ENCODE peak calls at places on chromosomes 6 and 20, in ten cellular contexts. One of them, this sample, is unnamed.

GRCh38 chr6:53647437-53648094 is 18.0 kb downstream of the KLHL31 start:
- DNase-seq in brain microvascular endothelial cell: no peak
- DNase-seq in esophagus squamous epithelium: no peak
- DNase-seq in choroid plexus epithelial cell: peak
- DNase-seq in cardiac muscle cell: no peak
- DNase-seq in fibroblast of lung: peak
- DNase-seq in IMR-90: no peak
- DNase-seq in osteoblast: no peak
- DNase-seq in heart left ventricle: no peak
- DNase-seq in GM06990: no peak
- DNase-seq in this sample: no peak

GRCh38 chr20:59777814-59778575 is 155.4 kb downstream of the SYCP2 start:
- DNase-seq in brain microvascular endothelial cell: no peak
- DNase-seq in esophagus squamous epithelium: no peak
- DNase-seq in choroid plexus epithelial cell: no peak
- DNase-seq in cardiac muscle cell: no peak
- DNase-seq in fibroblast of lung: no peak
- DNase-seq in IMR-90: no peak
- DNase-seq in osteoblast: no peak
- DNase-seq in heart left ventricle: no peak
- DNase-seq in GM06990: no peak
- DNase-seq in this sample: no peak

GRCh38 chr6:136524936-136525413 is 25.2 kb downstream of the MAP7 start:
- DNase-seq in brain microvascular endothelial cell: no peak
- DNase-seq in esophagus squamous epithelium: no peak
- DNase-seq in choroid plexus epithelial cell: no peak
- DNase-seq in cardiac muscle cell: no peak
- DNase-seq in fibroblast of lung: no peak
- DNase-seq in IMR-90: no peak
- DNase-seq in osteoblast: no peak
- DNase-seq in heart left ventricle: no peak
- DNase-seq in GM06990: no peak
- DNase-seq in this sample: no peak

GRCh38 chr6:77136086-77136485 is 327.2 kb downstream of the HTR1B start:
- DNase-seq in brain microvascular endothelial cell: no peak
- DNase-seq in esophagus squamous epithelium: no peak
- DNase-seq in choroid plexus epithelial cell: no peak
- DNase-seq in cardiac muscle cell: no peak
- DNase-seq in fibroblast of lung: no peak
- DNase-seq in IMR-90: peak
- DNase-seq in osteoblast: no peak
- DNase-seq in heart left ventricle: no peak
- DNase-seq in GM06990: no peak
- DNase-seq in this sample: no peak

GRCh38 chr20:59678951-59679350 is 74.6 kb downstream of the PHACTR3 start:
- DNase-seq in brain microvascular endothelial cell: no peak
- DNase-seq in esophagus squamous epithelium: no peak
- DNase-seq in choroid plexus epithelial cell: no peak
- DNase-seq in cardiac muscle cell: no peak
- DNase-seq in fibroblast of lung: no peak
- DNase-seq in IMR-90: no peak
- DNase-seq in osteoblast: no peak
- DNase-seq in heart left ventricle: no peak
- DNase-seq in GM06990: no peak
- DNase-seq in this sample: no peak

GRCh38 chr6:12608016-12608860 is 108.3 kb upstream of the PHACTR1 start:
- DNase-seq in brain microvascular endothelial cell: no peak
- DNase-seq in esophagus squamous epithelium: no peak
- DNase-seq in choroid plexus epithelial cell: peak
- DNase-seq in cardiac muscle cell: peak
- DNase-seq in fibroblast of lung: no peak
- DNase-seq in IMR-90: peak
- DNase-seq in osteoblast: no peak
- DNase-seq in heart left ventricle: no peak
- DNase-seq in GM06990: peak
- DNase-seq in this sample: peak

GRCh38 chr6:142074516-142074915 is 58.2 kb upstream of the GJE1 start:
- DNase-seq in brain microvascular endothelial cell: no peak
- DNase-seq in esophagus squamous epithelium: no peak
- DNase-seq in choroid plexus epithelial cell: no peak
- DNase-seq in cardiac muscle cell: peak
- DNase-seq in fibroblast of lung: no peak
- DNase-seq in IMR-90: peak
- DNase-seq in osteoblast: no peak
- DNase-seq in heart left ventricle: no peak
- DNase-seq in GM06990: no peak
- DNase-seq in this sample: no peak

GRCh38 chr6:27532820-27533538 is 60.1 kb upstream of the ZNF184 start:
- DNase-seq in brain microvascular endothelial cell: peak
- DNase-seq in esophagus squamous epithelium: no peak
- DNase-seq in choroid plexus epithelial cell: peak
- DNase-seq in cardiac muscle cell: peak
- DNase-seq in fibroblast of lung: no peak
- DNase-seq in IMR-90: peak
- DNase-seq in osteoblast: no peak
- DNase-seq in heart left ventricle: no peak
- DNase-seq in GM06990: no peak
- DNase-seq in this sample: peak

GRCh38 chr6:98653171-98653570 is 181.2 kb upstream of the POU3F2 start:
- DNase-seq in brain microvascular endothelial cell: no peak
- DNase-seq in esophagus squamous epithelium: no peak
- DNase-seq in choroid plexus epithelial cell: peak
- DNase-seq in cardiac muscle cell: no peak
- DNase-seq in fibroblast of lung: no peak
- DNase-seq in IMR-90: no peak
- DNase-seq in osteoblast: no peak
- DNase-seq in heart left ventricle: no peak
- DNase-seq in GM06990: no peak
- DNase-seq in this sample: no peak

GRCh38 chr6:52065621-52066020 is 21.8 kb downstream of the PKHD1 start:
- DNase-seq in brain microvascular endothelial cell: no peak
- DNase-seq in esophagus squamous epithelium: no peak
- DNase-seq in choroid plexus epithelial cell: no peak
- DNase-seq in cardiac muscle cell: no peak
- DNase-seq in fibroblast of lung: no peak
- DNase-seq in IMR-90: no peak
- DNase-seq in osteoblast: no peak
- DNase-seq in heart left ventricle: no peak
- DNase-seq in GM06990: no peak
- DNase-seq in this sample: no peak

GRCh38 chr6:52063584-52064400 is 23.6 kb downstream of the PKHD1 start:
- DNase-seq in brain microvascular endothelial cell: peak
- DNase-seq in esophagus squamous epithelium: no peak
- DNase-seq in choroid plexus epithelial cell: peak
- DNase-seq in cardiac muscle cell: peak
- DNase-seq in fibroblast of lung: peak
- DNase-seq in IMR-90: peak
- DNase-seq in osteoblast: peak
- DNase-seq in heart left ventricle: peak
- DNase-seq in GM06990: peak
- DNase-seq in this sample: peak

GRCh38 chr6:52059821-52060220 is 27.6 kb downstream of the PKHD1 start:
- DNase-seq in brain microvascular endothelial cell: no peak
- DNase-seq in esophagus squamous epithelium: no peak
- DNase-seq in choroid plexus epithelial cell: no peak
- DNase-seq in cardiac muscle cell: no peak
- DNase-seq in fibroblast of lung: no peak
- DNase-seq in IMR-90: no peak
- DNase-seq in osteoblast: no peak
- DNase-seq in heart left ventricle: no peak
- DNase-seq in GM06990: no peak
- DNase-seq in this sample: no peak

DNA sequence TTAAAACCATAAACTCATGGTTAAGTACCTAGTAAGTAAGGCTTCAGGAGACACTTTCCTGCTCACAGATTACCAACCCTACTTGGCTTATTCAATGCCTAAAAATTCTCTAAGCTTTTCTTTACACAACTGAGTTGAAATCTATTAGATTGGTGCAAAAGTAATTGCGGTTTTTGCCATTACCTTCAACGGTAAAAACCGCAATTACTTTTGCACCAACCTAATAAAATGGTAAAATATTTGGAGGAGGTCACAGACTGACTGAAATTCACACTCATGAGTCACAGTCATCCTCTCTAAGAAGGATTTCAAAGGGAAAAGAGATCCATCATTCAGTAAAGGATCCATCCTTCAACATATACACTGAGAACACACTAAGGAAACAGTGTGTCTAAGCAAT is 25.9 kb downstream of the PKHD1 start:
- DNase-seq in brain microvascular endothelial cell: no peak
- DNase-seq in esophagus squamous epithelium: no peak
- DNase-seq in choroid plexus epithelial cell: no peak
- DNase-seq in cardiac muscle cell: no peak
- DNase-seq in fibroblast of lung: no peak
- DNase-seq in IMR-90: no peak
- DNase-seq in osteoblast: no peak
- DNase-seq in heart left ventricle: no peak
- DNase-seq in GM06990: no peak
- DNase-seq in this sample: no peak
- TF ChIP-seq CTCF in brain microvascular endothelial cell: no peak
- TF ChIP-seq CTCF in esophagus squamous epithelium: no peak
- TF ChIP-seq CTCF in choroid plexus epithelial cell: no peak
- TF ChIP-seq CTCF in cardiac muscle cell: no peak
- TF ChIP-seq CTCF in fibroblast of lung: no peak
- TF ChIP-seq CTCF in IMR-90: no peak
- TF ChIP-seq CTCF in osteoblast: no peak
- TF ChIP-seq CTCF in heart left ventricle: no peak
- TF ChIP-seq CTCF in GM06990: no peak
- TF ChIP-seq CTCF in this sample: no peak

GRCh38 chr6:36542041-36542440 is 5.2 kb downstream of the STK38 start:
- DNase-seq in brain microvascular endothelial cell: no peak
- DNase-seq in esophagus squamous epithelium: no peak
- DNase-seq in choroid plexus epithelial cell: no peak
- DNase-seq in cardiac muscle cell: no peak
- DNase-seq in fibroblast of lung: no peak
- DNase-seq in IMR-90: peak
- DNase-seq in osteoblast: peak
- DNase-seq in heart left ventricle: no peak
- DNase-seq in GM06990: no peak
- DNase-seq in this sample: no peak

GRCh38 chr6:36545767-36546663 is 1.3 kb downstream of the STK38 start:
- DNase-seq in brain microvascular endothelial cell: peak
- DNase-seq in esophagus squamous epithelium: no peak
- DNase-seq in choroid plexus epithelial cell: peak
- DNase-seq in cardiac muscle cell: peak
- DNase-seq in fibroblast of lung: peak
- DNase-seq in IMR-90: peak
- DNase-seq in osteoblast: peak
- DNase-seq in heart left ventricle: no peak
- DNase-seq in GM06990: no peak
- DNase-seq in this sample: peak

GRCh38 chr6:36546958-36547645 is at the start of gene STK38:
- DNase-seq in brain microvascular endothelial cell: peak
- DNase-seq in esophagus squamous epithelium: peak
- DNase-seq in choroid plexus epithelial cell: peak
- DNase-seq in cardiac muscle cell: peak
- DNase-seq in fibroblast of lung: peak
- DNase-seq in IMR-90: peak
- DNase-seq in osteoblast: peak
- DNase-seq in heart left ventricle: peak
- DNase-seq in GM06990: peak
- DNase-seq in this sample: peak

GRCh38 chr6:36546664-36546957 is 668 bp downstream of the STK38 start:
- DNase-seq in brain microvascular endothelial cell: no peak
- DNase-seq in esophagus squamous epithelium: no peak
- DNase-seq in choroid plexus epithelial cell: no peak
- DNase-seq in cardiac muscle cell: no peak
- DNase-seq in fibroblast of lung: no peak
- DNase-seq in IMR-90: no peak
- DNase-seq in osteoblast: no peak
- DNase-seq in heart left ventricle: no peak
- DNase-seq in GM06990: no peak
- DNase-seq in this sample: no peak

GRCh38 chr6:36544228-36544627 is 3.1 kb downstream of the STK38 start:
- DNase-seq in brain microvascular endothelial cell: no peak
- DNase-seq in esophagus squamous epithelium: no peak
- DNase-seq in choroid plexus epithelial cell: no peak
- DNase-seq in cardiac muscle cell: peak
- DNase-seq in fibroblast of lung: peak
- DNase-seq in IMR-90: no peak
- DNase-seq in osteoblast: peak
- DNase-seq in heart left ventricle: no peak
- DNase-seq in GM06990: no peak
- DNase-seq in this sample: peak
- H3K4me3 ChIP-seq in brain microvascular endothelial cell: no peak
- H3K4me3 ChIP-seq in esophagus squamous epithelium: peak
- H3K4me3 ChIP-seq in choroid plexus epithelial cell: no peak
- H3K4me3 ChIP-seq in cardiac muscle cell: no peak
- H3K4me3 ChIP-seq in fibroblast of lung: no peak
- H3K4me3 ChIP-seq in IMR-90: no peak
- H3K4me3 ChIP-seq in osteoblast: peak
- H3K4me3 ChIP-seq in heart left ventricle: no peak
- H3K4me3 ChIP-seq in GM06990: no peak
- H3K4me3 ChIP-seq in this sample: no peak

DNA sequence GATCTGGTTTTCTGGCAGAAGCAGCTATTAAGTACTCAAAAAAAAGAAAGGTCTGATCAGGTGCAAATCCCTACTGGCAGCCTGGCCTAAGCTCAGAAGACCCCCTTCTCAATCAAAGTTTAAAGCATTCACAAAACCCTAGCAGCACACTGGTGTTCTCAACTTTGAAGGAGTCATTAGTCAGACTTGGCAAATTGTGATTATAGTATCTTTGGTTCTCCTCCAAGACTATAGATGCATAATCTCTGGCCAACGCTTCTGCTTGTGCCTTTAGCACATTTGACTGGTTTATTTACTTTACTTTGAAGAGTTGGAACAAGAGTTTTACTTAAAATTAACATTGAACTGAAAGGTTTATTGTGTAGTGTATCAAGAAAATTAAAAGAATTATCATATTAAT is 248.9 kb downstream of the PTPRK start:
- DNase-seq in brain microvascular endothelial cell: no peak
- DNase-seq in esophagus squamous epithelium: no peak
- DNase-seq in choroid plexus epithelial cell: peak
- DNase-seq in cardiac muscle cell: peak
- DNase-seq in fibroblast of lung: peak
- DNase-seq in IMR-90: peak
- DNase-seq in osteoblast: no peak
- DNase-seq in heart left ventricle: no peak
- DNase-seq in GM06990: no peak
- DNase-seq in this sample: peak
- TF ChIP-seq CTCF in brain microvascular endothelial cell: no peak
- TF ChIP-seq CTCF in esophagus squamous epithelium: no peak
- TF ChIP-seq CTCF in choroid plexus epithelial cell: no peak
- TF ChIP-seq CTCF in cardiac muscle cell: no peak
- TF ChIP-seq CTCF in fibroblast of lung: no peak
- TF ChIP-seq CTCF in IMR-90: no peak
- TF ChIP-seq CTCF in osteoblast: no peak
- TF ChIP-seq CTCF in heart left ventricle: no peak
- TF ChIP-seq CTCF in GM06990: no peak
- TF ChIP-seq CTCF in this sample: no peak

DNA sequence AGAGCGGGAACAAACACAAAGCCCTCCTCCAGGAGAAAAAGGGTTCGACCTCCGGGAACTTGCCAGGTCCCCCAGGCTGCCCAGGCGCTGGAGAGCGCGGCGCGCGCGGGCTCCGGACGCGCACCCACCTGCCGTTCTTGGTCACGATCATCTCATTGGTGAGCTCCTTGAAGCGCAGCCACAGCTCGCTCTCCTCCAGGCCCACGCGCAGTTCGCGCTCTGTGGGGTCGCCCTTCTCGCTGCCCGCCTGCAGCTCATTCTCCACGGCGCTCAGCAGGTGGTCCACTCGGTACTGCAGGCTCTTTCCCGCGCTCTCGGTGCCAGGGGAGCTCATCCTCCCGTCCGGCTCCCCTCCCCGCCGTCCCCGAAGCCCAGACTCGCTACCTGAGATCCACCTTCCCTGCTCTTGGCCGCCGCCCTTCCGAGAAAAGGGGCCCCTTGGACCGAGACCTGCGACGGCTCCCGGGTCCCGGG is 356 bp downstream of the TBXT start:
- DNase-seq in brain microvascular endothelial cell: no peak
- DNase-seq in esophagus squamous epithelium: no peak
- DNase-seq in choroid plexus epithelial cell: no peak
- DNase-seq in cardiac muscle cell: no peak
- DNase-seq in fibroblast of lung: no peak
- DNase-seq in IMR-90: no peak
- DNase-seq in osteoblast: peak
- DNase-seq in heart left ventricle: no peak
- DNase-seq in GM06990: peak
- DNase-seq in this sample: no peak
- H3K4me3 ChIP-seq in brain microvascular endothelial cell: no peak
- H3K4me3 ChIP-seq in esophagus squamous epithelium: peak
- H3K4me3 ChIP-seq in choroid plexus epithelial cell: no peak
- H3K4me3 ChIP-seq in cardiac muscle cell: peak
- H3K4me3 ChIP-seq in fibroblast of lung: no peak
- H3K4me3 ChIP-seq in IMR-90: no peak
- H3K4me3 ChIP-seq in osteoblast: no peak
- H3K4me3 ChIP-seq in heart left ventricle: peak
- H3K4me3 ChIP-seq in GM06990: peak
- H3K4me3 ChIP-seq in this sample: no peak